ENCODE peak calls at places on chromosomes 5 and 9, in ten cellular contexts. One of them, this sample, is unnamed.

GRCh38 chr9:133887540-133888047 is 104.5 kb downstream of the VAV2 start:
- DNase-seq in astrocyte: no peak
- DNase-seq in lower leg skin: no peak
- DNase-seq in GM12864: no peak
- DNase-seq in GM23338: no peak
- DNase-seq in GM06990: no peak
- DNase-seq in BE2C: no peak
- DNase-seq in HFF-Myc: no peak
- DNase-seq in fibroblast of lung: no peak
- DNase-seq in mammary epithelial cell: no peak
- DNase-seq in this sample: no peak

GRCh38 chr9:37082214-37082765 is 38.1 kb upstream of the ZCCHC7 start:
- DNase-seq in astrocyte: peak
- DNase-seq in lower leg skin: no peak
- DNase-seq in GM12864: no peak
- DNase-seq in GM23338: no peak
- DNase-seq in GM06990: no peak
- DNase-seq in BE2C: no peak
- DNase-seq in HFF-Myc: no peak
- DNase-seq in fibroblast of lung: peak
- DNase-seq in mammary epithelial cell: no peak
- DNase-seq in this sample: no peak

GRCh38 chr5:76946090-76946489 is 6.8 kb upstream of the CRHBP start:
- DNase-seq in astrocyte: no peak
- DNase-seq in lower leg skin: no peak
- DNase-seq in GM12864: no peak
- DNase-seq in GM23338: no peak
- DNase-seq in GM06990: no peak
- DNase-seq in BE2C: no peak
- DNase-seq in HFF-Myc: no peak
- DNase-seq in fibroblast of lung: no peak
- DNase-seq in mammary epithelial cell: no peak
- DNase-seq in this sample: no peak

GRCh38 chr9:95605826-95606555 is 89.2 kb upstream of the PTCH1 start:
- DNase-seq in astrocyte: no peak
- DNase-seq in lower leg skin: peak
- DNase-seq in GM12864: no peak
- DNase-seq in GM23338: peak
- DNase-seq in GM06990: no peak
- DNase-seq in BE2C: no peak
- DNase-seq in HFF-Myc: peak
- DNase-seq in fibroblast of lung: peak
- DNase-seq in mammary epithelial cell: no peak
- DNase-seq in this sample: no peak

GRCh38 chr9:31700252-31701045 is 684.0 kb upstream of the ACO1 start:
- DNase-seq in astrocyte: no peak
- DNase-seq in lower leg skin: no peak
- DNase-seq in GM12864: no peak
- DNase-seq in GM23338: no peak
- DNase-seq in GM06990: no peak
- DNase-seq in BE2C: no peak
- DNase-seq in HFF-Myc: no peak
- DNase-seq in fibroblast of lung: peak
- DNase-seq in mammary epithelial cell: peak
- DNase-seq in this sample: no peak

GRCh38 chr9:17839744-17840143 is 260.9 kb downstream of the SH3GL2 start:
- DNase-seq in astrocyte: no peak
- DNase-seq in lower leg skin: no peak
- DNase-seq in GM12864: no peak
- DNase-seq in GM23338: no peak
- DNase-seq in GM06990: no peak
- DNase-seq in BE2C: no peak
- DNase-seq in HFF-Myc: no peak
- DNase-seq in fibroblast of lung: no peak
- DNase-seq in mammary epithelial cell: no peak
- DNase-seq in this sample: no peak

GRCh38 chr9:28921857-28922500 is 1348.7 kb upstream of the C9orf72 start:
- DNase-seq in astrocyte: no peak
- DNase-seq in lower leg skin: no peak
- DNase-seq in GM12864: no peak
- DNase-seq in GM23338: no peak
- DNase-seq in GM06990: no peak
- DNase-seq in BE2C: no peak
- DNase-seq in HFF-Myc: no peak
- DNase-seq in fibroblast of lung: no peak
- DNase-seq in mammary epithelial cell: peak
- DNase-seq in this sample: no peak

GRCh38 chr9:131361202-131361833 is 32.6 kb upstream of the PRRC2B start:
- DNase-seq in astrocyte: peak
- DNase-seq in lower leg skin: no peak
- DNase-seq in GM12864: no peak
- DNase-seq in GM23338: no peak
- DNase-seq in GM06990: no peak
- DNase-seq in BE2C: no peak
- DNase-seq in HFF-Myc: no peak
- DNase-seq in fibroblast of lung: peak
- DNase-seq in mammary epithelial cell: peak
- DNase-seq in this sample: no peak

GRCh38 chr5:37005946-37006540 is 129.5 kb downstream of the NIPBL start:
- DNase-seq in astrocyte: peak
- DNase-seq in lower leg skin: no peak
- DNase-seq in GM12864: no peak
- DNase-seq in GM23338: peak
- DNase-seq in GM06990: no peak
- DNase-seq in BE2C: no peak
- DNase-seq in HFF-Myc: no peak
- DNase-seq in fibroblast of lung: peak
- DNase-seq in mammary epithelial cell: peak
- DNase-seq in this sample: no peak

GRCh38 chr5:114308017-114308416 is 53.9 kb upstream of the KCNN2 start:
- DNase-seq in astrocyte: no peak
- DNase-seq in lower leg skin: no peak
- DNase-seq in GM12864: no peak
- DNase-seq in GM23338: peak
- DNase-seq in GM06990: no peak
- DNase-seq in BE2C: no peak
- DNase-seq in HFF-Myc: no peak
- DNase-seq in fibroblast of lung: no peak
- DNase-seq in mammary epithelial cell: no peak
- DNase-seq in this sample: no peak

GRCh38 chr5:1772634-1773033 is 27.0 kb downstream of the MRPL36 start:
- DNase-seq in astrocyte: peak
- DNase-seq in lower leg skin: no peak
- DNase-seq in GM12864: no peak
- DNase-seq in GM23338: no peak
- DNase-seq in GM06990: no peak
- DNase-seq in BE2C: peak
- DNase-seq in HFF-Myc: no peak
- DNase-seq in fibroblast of lung: peak
- DNase-seq in mammary epithelial cell: peak
- DNase-seq in this sample: no peak

GRCh38 chr9:34701023-34701768 is 8.7 kb downstream of the CCL21 start:
- DNase-seq in astrocyte: peak
- DNase-seq in lower leg skin: peak
- DNase-seq in GM12864: no peak
- DNase-seq in GM23338: peak
- DNase-seq in GM06990: peak
- DNase-seq in BE2C: peak
- DNase-seq in HFF-Myc: no peak
- DNase-seq in fibroblast of lung: peak
- DNase-seq in mammary epithelial cell: peak
- DNase-seq in this sample: no peak
- H3K4me3 ChIP-seq in astrocyte: peak
- H3K4me3 ChIP-seq in lower leg skin: peak
- H3K4me3 ChIP-seq in GM12864: peak
- H3K4me3 ChIP-seq in GM23338: peak
- H3K4me3 ChIP-seq in GM06990: peak
- H3K4me3 ChIP-seq in BE2C: peak
- H3K4me3 ChIP-seq in HFF-Myc: peak
- H3K4me3 ChIP-seq in fibroblast of lung: peak
- H3K4me3 ChIP-seq in mammary epithelial cell: peak
- H3K4me3 ChIP-seq in this sample: peak

GRCh38 chr9:9919174-9919573 is 693.6 kb downstream of the PTPRD start:
- DNase-seq in astrocyte: no peak
- DNase-seq in lower leg skin: no peak
- DNase-seq in GM12864: no peak
- DNase-seq in GM23338: peak
- DNase-seq in GM06990: no peak
- DNase-seq in BE2C: no peak
- DNase-seq in HFF-Myc: no peak
- DNase-seq in fibroblast of lung: no peak
- DNase-seq in mammary epithelial cell: no peak
- DNase-seq in this sample: no peak

GRCh38 chr9:9917400-9917799 is 695.4 kb downstream of the PTPRD start:
- DNase-seq in astrocyte: no peak
- DNase-seq in lower leg skin: no peak
- DNase-seq in GM12864: no peak
- DNase-seq in GM23338: no peak
- DNase-seq in GM06990: no peak
- DNase-seq in BE2C: no peak
- DNase-seq in HFF-Myc: no peak
- DNase-seq in fibroblast of lung: no peak
- DNase-seq in mammary epithelial cell: no peak
- DNase-seq in this sample: no peak

GRCh38 chr9:9913276-9913832 is 699.4 kb downstream of the PTPRD start:
- DNase-seq in astrocyte: no peak
- DNase-seq in lower leg skin: no peak
- DNase-seq in GM12864: no peak
- DNase-seq in GM23338: no peak
- DNase-seq in GM06990: no peak
- DNase-seq in BE2C: no peak
- DNase-seq in HFF-Myc: no peak
- DNase-seq in fibroblast of lung: no peak
- DNase-seq in mammary epithelial cell: no peak
- DNase-seq in this sample: no peak

GRCh38 chr9:9912459-9912858 is 700.3 kb downstream of the PTPRD start:
- DNase-seq in astrocyte: no peak
- DNase-seq in lower leg skin: no peak
- DNase-seq in GM12864: no peak
- DNase-seq in GM23338: peak
- DNase-seq in GM06990: no peak
- DNase-seq in BE2C: no peak
- DNase-seq in HFF-Myc: no peak
- DNase-seq in fibroblast of lung: no peak
- DNase-seq in mammary epithelial cell: no peak
- DNase-seq in this sample: no peak

GRCh38 chr9:9914174-9914573 is 698.6 kb downstream of the PTPRD start:
- DNase-seq in astrocyte: no peak
- DNase-seq in lower leg skin: no peak
- DNase-seq in GM12864: no peak
- DNase-seq in GM23338: peak
- DNase-seq in GM06990: no peak
- DNase-seq in BE2C: no peak
- DNase-seq in HFF-Myc: no peak
- DNase-seq in fibroblast of lung: no peak
- DNase-seq in mammary epithelial cell: no peak
- DNase-seq in this sample: no peak
- TF ChIP-seq CTCF in astrocyte: no peak
- TF ChIP-seq CTCF in lower leg skin: no peak
- TF ChIP-seq CTCF in GM12864: no peak
- TF ChIP-seq CTCF in GM23338: no peak
- TF ChIP-seq CTCF in GM06990: no peak
- TF ChIP-seq CTCF in BE2C: no peak
- TF ChIP-seq CTCF in HFF-Myc: no peak
- TF ChIP-seq CTCF in fibroblast of lung: no peak
- TF ChIP-seq CTCF in mammary epithelial cell: no peak
- TF ChIP-seq CTCF in this sample: no peak

DNA sequence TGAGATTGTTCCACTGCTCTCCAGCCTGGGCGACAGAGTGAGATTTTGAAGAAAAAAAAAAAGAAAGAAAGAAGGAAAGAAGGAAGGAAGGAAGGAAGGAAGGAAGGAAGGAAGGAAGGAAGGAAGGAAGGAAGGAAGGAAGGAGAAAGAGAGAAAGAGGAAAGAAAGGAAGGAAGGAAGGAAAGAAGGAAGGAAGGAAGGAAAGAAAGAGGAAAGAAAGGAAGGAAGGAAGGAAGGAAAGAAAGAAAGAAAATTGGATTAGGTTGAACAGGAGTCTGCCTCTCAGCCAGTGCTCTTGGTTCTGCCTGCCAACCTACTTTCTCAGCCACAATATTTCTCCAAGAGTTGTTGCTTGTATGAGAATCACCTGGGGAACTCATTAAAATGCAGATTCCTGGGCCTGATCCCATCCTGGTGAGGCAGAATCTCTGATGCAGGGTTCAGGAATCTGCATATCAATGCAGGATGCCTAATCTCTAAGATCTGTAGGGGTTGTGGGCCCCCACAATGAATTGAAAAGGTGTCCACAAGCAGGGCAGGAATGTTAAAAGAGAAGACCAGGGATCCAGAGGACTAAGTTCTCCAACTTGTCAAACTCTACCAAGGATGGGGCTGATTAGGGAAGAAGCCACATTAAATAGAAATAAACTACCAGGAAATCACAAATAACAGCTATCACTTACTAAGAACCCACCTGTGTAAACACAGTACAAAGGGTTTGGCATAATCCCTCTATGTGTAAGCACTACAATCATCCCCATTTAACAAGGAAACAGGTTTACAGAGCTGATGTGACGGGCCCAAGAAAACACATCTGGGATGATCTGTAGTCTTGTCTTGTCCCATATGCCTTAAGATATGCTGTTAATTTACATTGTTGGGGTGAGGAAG is 23.4 kb upstream of the GALNT10 start:
- DNase-seq in astrocyte: no peak
- DNase-seq in lower leg skin: no peak
- DNase-seq in GM12864: no peak
- DNase-seq in GM23338: peak
- DNase-seq in GM06990: no peak
- DNase-seq in BE2C: no peak
- DNase-seq in HFF-Myc: no peak
- DNase-seq in fibroblast of lung: no peak
- DNase-seq in mammary epithelial cell: no peak
- DNase-seq in this sample: no peak
- H3K4me3 ChIP-seq in astrocyte: no peak
- H3K4me3 ChIP-seq in lower leg skin: no peak
- H3K4me3 ChIP-seq in GM12864: no peak
- H3K4me3 ChIP-seq in GM23338: peak
- H3K4me3 ChIP-seq in GM06990: no peak
- H3K4me3 ChIP-seq in BE2C: no peak
- H3K4me3 ChIP-seq in HFF-Myc: no peak
- H3K4me3 ChIP-seq in fibroblast of lung: no peak
- H3K4me3 ChIP-seq in mammary epithelial cell: no peak
- H3K4me3 ChIP-seq in this sample: no peak

DNA sequence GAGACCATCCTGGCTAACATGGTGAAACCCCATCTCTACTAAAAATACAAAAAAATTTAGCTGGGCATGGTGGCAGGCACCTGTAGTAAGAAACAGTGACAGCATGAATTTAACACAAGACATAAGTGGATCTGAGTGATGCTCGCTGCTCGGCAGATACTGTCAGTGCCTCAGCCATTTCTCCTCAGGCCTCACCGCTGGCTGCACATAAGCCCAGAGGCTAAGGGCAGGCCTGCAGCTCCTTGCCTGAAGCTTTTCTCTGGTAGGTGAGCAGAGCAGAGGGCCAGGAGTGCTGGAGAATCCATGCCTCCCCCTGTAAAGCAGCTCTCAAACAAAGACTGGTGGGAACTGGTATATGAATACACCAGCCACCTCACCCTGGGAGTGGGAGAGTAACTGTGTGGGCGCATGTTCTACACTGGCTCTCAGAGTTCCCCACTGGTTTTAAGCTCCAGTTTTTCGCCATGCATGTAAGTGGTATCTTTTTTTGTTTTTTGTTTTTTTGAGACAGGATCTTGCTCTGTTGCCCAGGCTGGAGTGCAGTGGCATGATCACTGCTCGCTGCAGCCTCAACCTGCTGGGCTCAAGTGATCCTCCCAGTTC is 10.3 kb upstream of the CD72 start:
- DNase-seq in astrocyte: no peak
- DNase-seq in lower leg skin: peak
- DNase-seq in GM12864: no peak
- DNase-seq in GM23338: no peak
- DNase-seq in GM06990: no peak
- DNase-seq in BE2C: no peak
- DNase-seq in HFF-Myc: no peak
- DNase-seq in fibroblast of lung: no peak
- DNase-seq in mammary epithelial cell: no peak
- DNase-seq in this sample: no peak
- TF ChIP-seq CTCF in astrocyte: no peak
- TF ChIP-seq CTCF in lower leg skin: no peak
- TF ChIP-seq CTCF in GM12864: no peak
- TF ChIP-seq CTCF in GM23338: no peak
- TF ChIP-seq CTCF in GM06990: no peak
- TF ChIP-seq CTCF in BE2C: no peak
- TF ChIP-seq CTCF in HFF-Myc: no peak
- TF ChIP-seq CTCF in fibroblast of lung: no peak
- TF ChIP-seq CTCF in mammary epithelial cell: no peak
- TF ChIP-seq CTCF in this sample: no peak